ENCODE peak calls at places on chromosomes 12 and 14, in nine cellular contexts. W, J, M, Z, X, I, Q, H and R are unnamed samples.

GRCh38 chr14:37081220-37081619 is 91.2 kb downstream of the SLC25A21 start:
- DNase-seq in W (no peak), J (no peak), M (no peak), Z (no peak), X (no peak), I (no peak), Q (no peak), H (no peak), R (no peak)

GRCh38 chr14:44010071-44010470 is 497.0 kb downstream of the FSCB start:
- DNase-seq in W (no peak), J (no peak), M (no peak), Z (no peak), X (no peak), I (no peak), Q (no peak), H (no peak), R (no peak)

GRCh38 chr14:75442642-75443041 is 14.8 kb downstream of the JDP2 start:
- DNase-seq in W (no peak), J (no peak), M (no peak), Z (no peak), X (no peak), I (no peak), Q (no peak), H (no peak), R (no peak)

GRCh38 chr12:83666690-83667089 is 980.0 kb downstream of the TMTC2 start:
- DNase-seq in W (no peak), J (no peak), M (no peak), Z (no peak), X (no peak), I (no peak), Q (no peak), H (no peak), R (no peak)

GRCh38 chr12:110256780-110257431 is 24.1 kb upstream of the ATP2A2 start:
- DNase-seq in W (peak), J (no peak), M (no peak), Z (peak), X (no peak), I (no peak), Q (no peak), H (no peak), R (no peak)

GRCh38 chr12:66129934-66130266 is 650 bp downstream of the LLPH start:
- DNase-seq in W (no peak), J (no peak), M (no peak), Z (no peak), X (no peak), I (no peak), Q (no peak), H (peak), R (no peak)

GRCh38 chr14:96363751-96364336 is 518 bp downstream of the GSKIP start:
- DNase-seq in W (peak), J (peak), M (no peak), Z (no peak), X (peak), I (no peak), Q (peak), H (peak), R (no peak)

GRCh38 chr14:26163761-26164160 is 434.1 kb downstream of the NOVA1 start:
- DNase-seq in W (no peak), J (no peak), M (no peak), Z (no peak), X (no peak), I (no peak), Q (no peak), H (peak), R (no peak)

GRCh38 chr14:35362911-35363374 is 41.6 kb downstream of the NFKBIA start:
- DNase-seq in W (no peak), J (no peak), M (no peak), Z (no peak), X (no peak), I (no peak), Q (no peak), H (peak), R (no peak)

GRCh38 chr12:113190761-113191160 is 5.2 kb downstream of the RITA1 start:
- DNase-seq in W (no peak), J (no peak), M (no peak), Z (no peak), X (no peak), I (no peak), Q (no peak), H (peak), R (no peak)

GRCh38 chr12:54028324-54029201 is at the start of gene HOXC6:
- DNase-seq in W (no peak), J (no peak), M (no peak), Z (no peak), X (no peak), I (no peak), Q (no peak), H (peak), R (no peak)

GRCh38 chr14:95157987-95158712 is 821 bp upstream of the DICER1 start:
- DNase-seq in W (no peak), J (no peak), M (no peak), Z (no peak), X (no peak), I (no peak), Q (no peak), H (peak), R (no peak)

GRCh38 chr12:100058482-100059029 is 73.8 kb upstream of the ANKS1B start:
- DNase-seq in W (no peak), J (no peak), M (no peak), Z (no peak), X (no peak), I (peak), Q (no peak), H (no peak), R (no peak)

GRCh38 chr12:126069549-126070165 is 1004.4 kb downstream of the AACS start:
- DNase-seq in W (peak), J (no peak), M (peak), Z (no peak), X (peak), I (no peak), Q (peak), H (peak), R (peak)

GRCh38 chr12:120439646-120440247 is 1.8 kb downstream of the COX6A1 start:
- DNase-seq in W (peak), J (peak), M (peak), Z (peak), X (peak), I (no peak), Q (peak), H (peak), R (peak)

GRCh38 chr12:31868980-31869379 is 90.2 kb upstream of the RESF1 start:
- DNase-seq in W (no peak), J (no peak), M (no peak), Z (peak), X (no peak), I (no peak), Q (no peak), H (no peak), R (no peak)

GRCh38 chr12:18320036-18320617 is 58.8 kb downstream of the PIK3C2G start:
- DNase-seq in W (no peak), J (no peak), M (no peak), Z (no peak), X (no peak), I (peak), Q (no peak), H (peak), R (peak)

GRCh38 chr14:104106471-104106991 is 21.0 kb downstream of the ASPG start:
- DNase-seq in W (no peak), J (no peak), M (no peak), Z (peak), X (no peak), I (no peak), Q (no peak), H (peak), R (no peak)

GRCh38 chr12:45768194-45768593 is 38.7 kb downstream of the ARID2 start:
- DNase-seq in W (no peak), J (no peak), M (no peak), Z (no peak), X (no peak), I (no peak), Q (no peak), H (no peak), R (no peak)

GRCh38 chr14:82067221-82067620 is 533.6 kb upstream of the SEL1L start:
- DNase-seq in W (no peak), J (no peak), M (no peak), Z (no peak), X (no peak), I (no peak), Q (no peak), H (no peak), R (no peak)

GRCh38 chr14:92513966-92514843 is 624 bp downstream of the RIN3 start:
- DNase-seq in W (no peak), J (peak), M (peak), Z (no peak), X (peak), I (no peak), Q (no peak), H (peak), R (no peak)

GRCh38 chr14:22819191-22819988 is 4.2 kb upstream of the SLC7A7 start:
- DNase-seq in W (no peak), J (no peak), M (no peak), Z (peak), X (no peak), I (no peak), Q (peak), H (peak), R (no peak)

GRCh38 chr12:27709932-27710591 is 570 bp upstream of the MRPS35 start:
- DNase-seq in W (no peak), J (no peak), M (no peak), Z (no peak), X (no peak), I (no peak), Q (no peak), H (no peak), R (no peak)

GRCh38 chr14:95545769-95546168 is 10.9 kb downstream of the GLRX5 start:
- DNase-seq in W (no peak), J (no peak), M (no peak), Z (no peak), X (no peak), I (peak), Q (no peak), H (no peak), R (no peak)

GRCh38 chr12:86710110-86710509 is 453.9 kb upstream of the MGAT4C start:
- DNase-seq in W (no peak), J (no peak), M (no peak), Z (no peak), X (no peak), I (no peak), Q (no peak), H (no peak), R (no peak)

GRCh38 chr14:99081880-99082279 is 190.1 kb downstream of the BCL11B start:
- DNase-seq in W (peak), J (no peak), M (no peak), Z (no peak), X (no peak), I (no peak), Q (no peak), H (no peak), R (no peak)